ENCODE peak calls at places on chromosomes 2 and 18, in six cellular contexts. T is foreskin fibroblast, R is right lobe of liver, C is upper lobe of right lung, L is endothelial cell, N is epithelial cell of esophagus. D is an unnamed sample.
A peak's percentile ranks its signal among the peaks of the same experiment; 100 is the strongest.

GRCh38 chr2:191857406-191857805 is 10.5 kb upstream of the CAVIN2 start:
- DNase-seq in N (peak; percentile 30), T (peak; percentile 63), C (no peak), R (no peak), L (no peak), D (no peak)

GRCh38 chr18:44680271-44681038 is at the start of gene SETBP1:
- DNase-seq in C (peak; percentile 77), N (peak; percentile 56), T (peak; percentile 76), L (peak; percentile 74), R (peak; percentile 81), D (peak; percentile 42)

GRCh38 chr2:241577413-241578122 is 19.0 kb downstream of the BOK start:
- DNase-seq in R (no peak), N (no peak), C (peak; percentile 51), T (peak; percentile 47), L (no peak), D (no peak)

GRCh38 chr2:111663471-111663951 is 220.5 kb downstream of the ANAPC1 start:
- DNase-seq in N (no peak), T (peak; percentile 41), L (no peak), C (no peak), R (no peak), D (no peak)

GRCh38 chr18:22411442-22411841 is 6.3 kb downstream of the CTAGE1 start:
- DNase-seq in C (no peak), T (no peak), R (no peak), N (no peak), L (no peak), D (no peak)

GRCh38 chr2:239368906-239369584 is 31.8 kb downstream of the HDAC4 start:
- DNase-seq in T (no peak), L (no peak), C (peak; percentile 61), R (peak; percentile 43), N (no peak), D (no peak)

GRCh38 chr2:239285071-239285931 is 115.5 kb downstream of the HDAC4 start:
- DNase-seq in R (no peak), N (no peak), C (peak; percentile 65), T (no peak), L (no peak), D (no peak)

GRCh38 chr2:170818294-170819104 is 1.8 kb downstream of the GAD1 start:
- DNase-seq in C (no peak), R (no peak), N (no peak), L (no peak), T (no peak), D (no peak)

GRCh38 chr18:36627616-36628015 is 201.2 kb downstream of the TPGS2 start:
- DNase-seq in L (no peak), R (no peak), T (peak; percentile 67), C (no peak), N (peak; percentile 20), D (no peak)

GRCh38 chr2:11508279-11508678 is 25.6 kb upstream of the GREB1 start:
- DNase-seq in R (no peak), C (no peak), N (no peak), T (no peak), L (no peak), D (no peak)

GRCh38 chr2:191023235-191023679 is 9.3 kb upstream of the STAT1 start:
- DNase-seq in T (no peak), N (no peak), R (no peak), C (no peak), L (no peak), D (no peak)

GRCh38 chr2:20241973-20242726 is 17.2 kb upstream of the SDC1 start:
- DNase-seq in L (peak; percentile 47), C (no peak), N (no peak), T (no peak), R (no peak), D (no peak)

GRCh38 chr2:207148025-207148424 is 17.7 kb downstream of the KLF7 start:
- DNase-seq in R (no peak), N (peak; percentile 59), T (peak; percentile 74), C (no peak), L (no peak), D (no peak)

GRCh38 chr2:158034198-158034831 is 67.4 kb upstream of the UPP2 start:
- DNase-seq in R (peak; percentile 62), N (peak; percentile 76), T (peak; percentile 80), L (peak; percentile 62), C (no peak), D (peak; percentile 45)

GRCh38 chr18:57029761-57030160 is 117.1 kb upstream of the BOD1L2 start:
- DNase-seq in R (no peak), C (no peak), L (no peak), T (no peak), N (peak; percentile 30), D (no peak)

GRCh38 chr18:34153711-34154110 is 71.0 kb downstream of the NOL4 start:
- DNase-seq in C (no peak), N (no peak), T (peak; percentile 43), R (no peak), L (no peak), D (no peak)

GRCh38 chr2:38037757-38038615 is 38.0 kb downstream of the CYP1B1 start:
- DNase-seq in N (peak; percentile 72), C (no peak), R (no peak), T (peak; percentile 68), L (peak; percentile 42), D (peak; percentile 65)

GRCh38 chr2:147026261-147026660 is 818.6 kb upstream of the ACVR2A start:
- DNase-seq in T (no peak), C (no peak), R (no peak), N (no peak), L (no peak), D (no peak)

GRCh38 chr18:48037481-48038271 is 107.2 kb upstream of the SMAD2 start:
- DNase-seq in N (peak; percentile 52), R (no peak), C (no peak), T (no peak), L (peak; percentile 35), D (no peak)
- TF ChIP-seq CTCF in N (peak; percentile 55), R (peak; percentile 4), C (peak; percentile 28), T (no peak), L (no peak), D (peak; percentile 13)

GRCh38 chr2:213723051-213723560 is 438.8 kb downstream of the SPAG16 start:
- DNase-seq in N (no peak), R (no peak), T (no peak), C (no peak), L (no peak), D (no peak)
- TF ChIP-seq CTCF in N (peak; percentile 11), R (no peak), T (no peak), C (no peak), L (no peak), D (no peak)

DNA sequence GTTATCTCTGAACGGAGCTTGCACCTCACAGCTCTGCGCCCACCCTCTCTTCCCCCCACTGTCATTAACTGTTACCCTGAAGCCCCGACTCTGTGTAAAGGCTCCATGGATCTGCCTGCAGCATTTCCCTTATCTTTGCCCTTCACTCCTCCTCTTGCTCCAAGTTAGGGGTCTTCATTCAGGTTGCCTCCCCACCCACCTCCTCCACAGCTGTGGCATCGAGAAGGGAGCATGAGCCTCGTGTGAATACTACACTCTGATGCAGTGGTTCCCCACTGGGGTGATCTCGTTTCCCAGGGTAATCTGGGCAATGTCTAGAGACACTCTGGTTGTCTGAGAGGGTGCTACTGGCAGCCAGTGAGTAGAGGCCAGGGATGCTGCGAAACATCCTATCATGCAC is 51.4 kb downstream of the REEP1 start:
- DNase-seq in L (no peak), N (no peak), C (peak; percentile 16), T (no peak), R (no peak), D (no peak)
- TF ChIP-seq CTCF in L (no peak), N (no peak), C (no peak), T (no peak), R (no peak), D (no peak)

GRCh38 chr2:172481507-172482262 is 54.3 kb downstream of the ITGA6 start:
- DNase-seq in R (no peak), T (no peak), C (no peak), L (no peak), N (no peak), D (no peak)

GRCh38 chr2:172480301-172481218 is 53.2 kb downstream of the ITGA6 start:
- DNase-seq in T (peak; percentile 66), N (no peak), C (no peak), R (no peak), L (no peak), D (no peak)

GRCh38 chr2:172488556-172488955 is 61.2 kb downstream of the ITGA6 start:
- DNase-seq in T (no peak), L (no peak), N (no peak), C (no peak), R (no peak), D (no peak)

GRCh38 chr2:172484706-172485105 is 57.3 kb downstream of the ITGA6 start:
- DNase-seq in R (no peak), C (no peak), L (no peak), T (no peak), N (no peak), D (no peak)

DNA sequence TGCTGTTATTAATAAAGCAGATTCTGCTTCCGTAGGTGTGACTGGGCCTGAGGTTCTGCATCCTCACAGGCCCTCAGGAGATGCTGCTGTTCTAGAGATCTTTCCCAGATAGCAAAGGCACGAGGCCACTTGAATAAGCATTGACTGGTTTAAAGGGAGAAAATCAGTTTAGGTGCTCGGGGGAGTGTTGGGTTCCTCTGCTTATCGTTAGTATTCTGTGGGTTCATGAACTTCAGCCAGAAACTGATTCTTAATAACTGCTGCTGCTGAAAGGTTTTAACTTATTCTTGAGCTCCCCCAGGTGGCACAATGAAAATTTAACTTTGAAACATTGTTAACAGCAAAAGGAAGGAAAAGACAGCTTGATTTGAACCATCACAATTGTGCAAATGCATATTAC is 56.9 kb downstream of the ITGA6 start:
- DNase-seq in L (no peak), R (no peak), T (peak; percentile 57), N (no peak), C (no peak), D (no peak)
- TF ChIP-seq CTCF in L (no peak), R (peak; percentile 9), T (peak; percentile 16), N (peak; percentile 24), C (peak; percentile 28), D (peak; percentile 34)

D was measured in AG09319.